ENCODE peak calls at places on chromosomes 4 and X, in four cellular contexts. One of them, this sample, is unnamed.

GRCh38 chrX:154750301-154751120 is at the start of gene GAB3:
- DNase-seq in H1: no peak
- DNase-seq in SK-N-SH: peak
- DNase-seq in K562: no peak
- DNase-seq in this sample: peak

GRCh38 chrX:47991263-47992092 is 12.3 kb downstream of the ZNF182 start:
- DNase-seq in H1: no peak
- DNase-seq in SK-N-SH: no peak
- DNase-seq in K562: no peak
- DNase-seq in this sample: no peak

GRCh38 chr4:14627038-14627437 is 375.2 kb upstream of the CPEB2 start:
- DNase-seq in H1: no peak
- DNase-seq in K562: no peak
- DNase-seq in SK-N-SH: peak
- DNase-seq in this sample: no peak

GRCh38 chrX:19513383-19513782 is 1.9 kb downstream of the MAP3K15 start:
- DNase-seq in SK-N-SH: peak
- DNase-seq in K562: no peak
- DNase-seq in H1: no peak
- DNase-seq in this sample: peak

GRCh38 chrX:27186671-27187070 is 276.5 kb downstream of the PPP4R3C start:
- DNase-seq in H1: no peak
- DNase-seq in SK-N-SH: peak
- DNase-seq in K562: peak
- DNase-seq in this sample: peak

GRCh38 chr4:163462556-163462955 is 11.0 kb downstream of the TKTL2 start:
- DNase-seq in H1: no peak
- DNase-seq in K562: no peak
- DNase-seq in SK-N-SH: no peak
- DNase-seq in this sample: no peak

GRCh38 chr4:61489927-61490326 is 289.8 kb downstream of the ADGRL3 start:
- DNase-seq in H1: no peak
- DNase-seq in SK-N-SH: no peak
- DNase-seq in K562: no peak
- DNase-seq in this sample: no peak

GRCh38 chr4:69025191-69025998 is 70.9 kb upstream of the UGT2B7 start:
- DNase-seq in SK-N-SH: no peak
- DNase-seq in H1: peak
- DNase-seq in K562: no peak
- DNase-seq in this sample: peak

GRCh38 chr4:41504167-41504566 is 33.8 kb upstream of the LIMCH1 start:
- DNase-seq in SK-N-SH: no peak
- DNase-seq in K562: no peak
- DNase-seq in H1: no peak
- DNase-seq in this sample: no peak

GRCh38 chrX:65532016-65532415 is 2.6 kb downstream of the LAS1L start:
- DNase-seq in SK-N-SH: no peak
- DNase-seq in K562: no peak
- DNase-seq in H1: no peak
- DNase-seq in this sample: no peak

GRCh38 chr4:133152330-133152791 is 3.3 kb downstream of the PCDH10 start:
- DNase-seq in K562: no peak
- DNase-seq in SK-N-SH: no peak
- DNase-seq in H1: no peak
- DNase-seq in this sample: no peak

GRCh38 chr4:72275381-72275780 is 243.6 kb downstream of the NPFFR2 start:
- DNase-seq in K562: no peak
- DNase-seq in SK-N-SH: no peak
- DNase-seq in H1: no peak
- DNase-seq in this sample: no peak

GRCh38 chr4:152619556-152619955 is 60.2 kb downstream of the TMEM154 start:
- DNase-seq in SK-N-SH: no peak
- DNase-seq in H1: no peak
- DNase-seq in K562: no peak
- DNase-seq in this sample: no peak

DNA sequence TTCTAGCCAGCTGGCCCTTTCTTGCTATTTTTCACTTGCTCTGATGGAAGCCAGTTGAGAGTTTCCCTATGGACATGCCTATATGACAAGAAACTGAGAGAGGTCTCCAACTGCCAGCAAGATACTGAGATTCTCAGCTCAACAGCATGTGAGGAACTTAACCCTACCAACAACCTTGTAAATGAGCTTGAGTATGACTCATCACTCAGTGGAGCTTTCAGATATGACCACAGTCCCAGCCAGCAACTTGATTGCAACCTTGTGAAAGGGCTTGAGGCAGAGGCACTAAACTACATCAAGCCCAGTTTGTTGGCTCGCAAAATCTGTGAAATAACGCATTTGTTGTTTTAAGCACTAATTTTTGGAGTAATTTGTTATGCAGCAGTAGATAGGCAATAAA is 175.8 kb downstream of the COMMD8 start:
- DNase-seq in K562: no peak
- DNase-seq in SK-N-SH: no peak
- DNase-seq in H1: no peak
- DNase-seq in this sample: no peak
- TF ChIP-seq TEAD4 in K562: no peak
- TF ChIP-seq TEAD4 in SK-N-SH: no peak
- TF ChIP-seq TEAD4 in H1: no peak
- TF ChIP-seq TEAD4 in this sample: no peak

GRCh38 chrX:103183912-103184311 is 31.0 kb upstream of the BEX4 start:
- DNase-seq in SK-N-SH: no peak
- DNase-seq in K562: no peak
- DNase-seq in H1: no peak
- DNase-seq in this sample: no peak
- TF ChIP-seq TEAD4 in SK-N-SH: no peak
- TF ChIP-seq TEAD4 in K562: no peak
- TF ChIP-seq TEAD4 in H1: no peak
- TF ChIP-seq TEAD4 in this sample: no peak

GRCh38 chr4:113689394-113689793 is 72.1 kb downstream of the CAMK2D start:
- DNase-seq in H1: no peak
- DNase-seq in SK-N-SH: no peak
- DNase-seq in K562: no peak
- DNase-seq in this sample: no peak

GRCh38 chr4:113684534-113685091 is 76.9 kb downstream of the CAMK2D start:
- DNase-seq in H1: no peak
- DNase-seq in SK-N-SH: peak
- DNase-seq in K562: no peak
- DNase-seq in this sample: peak

GRCh38 chr4:113683143-113683542 is 78.4 kb downstream of the CAMK2D start:
- DNase-seq in SK-N-SH: no peak
- DNase-seq in H1: no peak
- DNase-seq in K562: no peak
- DNase-seq in this sample: no peak

GRCh38 chr4:113682730-113683129 is 78.8 kb downstream of the CAMK2D start:
- DNase-seq in H1: no peak
- DNase-seq in SK-N-SH: no peak
- DNase-seq in K562: no peak
- DNase-seq in this sample: no peak

DNA sequence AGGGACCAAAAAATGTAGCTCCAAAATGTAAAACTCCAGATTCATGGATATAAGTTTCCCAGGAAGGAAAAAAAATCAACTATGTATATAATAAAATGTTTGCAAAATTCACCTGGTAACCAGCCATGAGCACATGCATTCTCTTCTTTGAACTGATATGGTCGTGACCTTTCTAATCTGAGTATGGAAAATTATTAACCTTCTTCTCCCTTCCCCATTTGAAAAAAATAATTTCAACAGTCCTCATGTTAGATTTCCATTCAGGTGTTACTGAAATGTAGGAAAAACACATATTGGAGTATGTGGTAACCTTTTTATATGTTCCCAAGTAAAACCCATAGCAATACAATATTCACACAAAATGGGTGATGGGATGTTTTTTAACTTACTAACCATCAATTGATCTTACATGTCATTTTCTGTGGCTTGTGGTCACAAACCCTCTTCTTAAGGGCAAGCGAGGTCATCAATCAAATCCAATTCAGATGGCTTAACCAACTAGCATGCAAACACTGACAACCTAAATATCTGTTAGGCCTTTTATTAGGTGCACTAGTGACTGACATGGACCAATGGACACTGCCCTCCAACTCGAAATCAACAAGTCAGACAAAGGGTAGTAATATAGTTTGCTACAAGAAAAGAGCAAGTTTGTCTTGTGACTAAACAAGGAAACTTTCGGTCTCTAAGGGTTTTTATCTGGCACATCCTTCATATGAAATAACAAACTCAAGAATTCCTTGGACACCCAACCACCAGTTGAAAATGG is 74.4 kb downstream of the CAMK2D start:
- DNase-seq in H1: no peak
- DNase-seq in K562: no peak
- DNase-seq in SK-N-SH: no peak
- DNase-seq in this sample: no peak
- TF ChIP-seq TEAD4 in H1: no peak
- TF ChIP-seq TEAD4 in K562: no peak
- TF ChIP-seq TEAD4 in SK-N-SH: no peak
- TF ChIP-seq TEAD4 in this sample: no peak

DNA sequence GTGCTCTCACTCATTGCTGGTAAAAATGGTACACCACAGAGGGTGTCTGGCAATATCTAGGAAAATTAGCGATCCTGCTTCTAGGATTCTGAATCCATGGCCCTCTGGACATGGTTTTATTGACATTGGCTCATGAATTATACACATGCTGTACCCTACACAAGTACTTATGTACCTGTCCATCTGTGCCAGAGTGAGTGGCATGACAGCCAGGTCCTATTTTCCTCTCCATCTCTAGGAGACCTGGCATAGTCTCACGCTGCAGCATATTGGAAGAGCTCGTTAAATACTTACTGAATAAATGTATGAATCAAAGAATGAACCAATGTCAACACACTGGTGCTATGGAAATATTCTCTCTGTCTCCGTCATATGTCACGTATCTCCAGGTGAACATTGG is 11.0 kb downstream of the SLC10A6 start:
- DNase-seq in SK-N-SH: no peak
- DNase-seq in H1: no peak
- DNase-seq in K562: no peak
- DNase-seq in this sample: no peak
- TF ChIP-seq TEAD4 in SK-N-SH: no peak
- TF ChIP-seq TEAD4 in H1: no peak
- TF ChIP-seq TEAD4 in K562: no peak
- TF ChIP-seq TEAD4 in this sample: no peak

DNA sequence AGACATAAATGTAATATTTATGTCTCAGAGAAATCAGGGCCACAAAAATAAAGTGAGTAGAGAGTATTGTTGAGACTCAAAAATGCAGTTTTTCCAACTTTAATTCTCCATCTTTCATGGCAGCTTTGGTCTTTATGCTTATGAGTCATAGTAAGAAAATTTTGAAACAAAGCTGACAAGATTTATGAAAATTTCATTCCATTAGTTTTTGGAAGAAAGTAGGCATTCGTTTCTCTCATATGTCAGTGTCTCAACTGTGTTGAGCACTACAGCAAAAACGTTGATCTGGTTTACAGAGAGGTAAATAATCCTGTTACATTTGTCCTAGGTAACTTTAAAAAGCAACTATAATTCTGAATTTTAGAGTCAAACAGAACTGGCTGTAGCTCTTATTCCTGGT is 656.8 kb downstream of the IQCM start:
- DNase-seq in H1: no peak
- DNase-seq in K562: no peak
- DNase-seq in SK-N-SH: no peak
- DNase-seq in this sample: no peak
- TF ChIP-seq TEAD4 in H1: no peak
- TF ChIP-seq TEAD4 in K562: no peak
- TF ChIP-seq TEAD4 in SK-N-SH: no peak
- TF ChIP-seq TEAD4 in this sample: no peak

GRCh38 chr4:31236635-31237173 is 516.5 kb downstream of the PCDH7 start:
- DNase-seq in H1: no peak
- DNase-seq in K562: no peak
- DNase-seq in SK-N-SH: no peak
- DNase-seq in this sample: no peak
- TF ChIP-seq TEAD4 in H1: no peak
- TF ChIP-seq TEAD4 in K562: no peak
- TF ChIP-seq TEAD4 in SK-N-SH: no peak
- TF ChIP-seq TEAD4 in this sample: no peak

This sample was measured in WTC11.